ENCODE peak calls at places on chromosomes 6 and 20, in five cellular contexts. J is MCF 10A, H is LHCN-M2, F is G401, K is frontal cortex. N is an unnamed sample.

GRCh38 chr6:110285306-110286060 is 72.7 kb downstream of the METTL24 start:
- DNase-seq in H (no peak), K (no peak), J (no peak), F (no peak), N (no peak)

GRCh38 chr6:126388235-126388634 is 48.3 kb downstream of the CENPW start:
- DNase-seq in H (peak), K (no peak), F (no peak), J (no peak), N (no peak)

GRCh38 chr20:44785768-44786167 is 24.6 kb downstream of the RIMS4 start:
- DNase-seq in K (no peak), J (peak), H (peak), F (no peak), N (peak)

GRCh38 chr6:118725944-118726343 is 74.6 kb upstream of the CEP85L start:
- DNase-seq in F (no peak), K (no peak), H (no peak), J (peak), N (no peak)

GRCh38 chr20:50625986-50626677 is 65.2 kb downstream of the RIPOR3 start:
- DNase-seq in F (no peak), H (peak), J (peak), K (no peak), N (peak)

GRCh38 chr6:40556023-40556422 is 31.1 kb downstream of the LRFN2 start:
- DNase-seq in F (no peak), J (no peak), H (no peak), K (no peak), N (no peak)

GRCh38 chr20:3180319-3180718 is 7.0 kb upstream of the LZTS3 start:
- DNase-seq in J (no peak), F (no peak), K (no peak), H (no peak), N (no peak)

GRCh38 chr20:13996265-13996664 is 949 bp downstream of the MACROD2 start:
- DNase-seq in K (no peak), J (peak), F (peak), H (no peak), N (peak)

GRCh38 chr6:151440930-151441329 is 11.0 kb downstream of the RMND1 start:
- DNase-seq in H (no peak), K (no peak), F (no peak), J (no peak), N (no peak)

GRCh38 chr6:114100421-114100820 is 129.5 kb upstream of the HDAC2 start:
- DNase-seq in J (no peak), F (no peak), K (no peak), H (peak), N (no peak)

GRCh38 chr6:110053395-110054240 is 75.5 kb downstream of the GPR6 start:
- DNase-seq in H (peak), K (peak), J (peak), F (peak), N (peak)

GRCh38 chr20:63402860-63403220 is 41.7 kb upstream of the CHRNA4 start:
- DNase-seq in F (no peak), H (peak), J (no peak), K (no peak), N (no peak)

GRCh38 chr20:19807901-19808300 is 49.8 kb downstream of the RIN2 start:
- DNase-seq in J (no peak), K (no peak), H (no peak), F (no peak), N (no peak)

GRCh38 chr6:134187154-134187553 is 130.8 kb downstream of the SGK1 start:
- DNase-seq in H (no peak), F (no peak), K (no peak), J (no peak), N (no peak)

GRCh38 chr6:108798672-108799355 is 49.4 kb upstream of the ARMC2 start:
- DNase-seq in K (no peak), J (no peak), H (no peak), F (peak), N (no peak)

GRCh38 chr6:18545726-18546125 is 158.6 kb downstream of the RNF144B start:
- DNase-seq in K (no peak), J (no peak), H (no peak), F (no peak), N (no peak)

GRCh38 chr6:111291860-111292259 is 191.2 kb downstream of the REV3L start:
- DNase-seq in J (no peak), H (no peak), K (no peak), F (no peak), N (no peak)

GRCh38 chr20:36391456-36391855 is 85.3 kb downstream of the DLGAP4 start:
- DNase-seq in K (no peak), H (no peak), J (no peak), F (no peak), N (no peak)

GRCh38 chr6:77740380-77740779 is 87.5 kb downstream of the MEI4 start:
- DNase-seq in F (no peak), H (peak), K (no peak), J (peak), N (peak)

GRCh38 chr6:80460396-80460912 is 354.0 kb downstream of the BCKDHB start:
- DNase-seq in J (no peak), K (no peak), F (no peak), H (peak), N (no peak)

GRCh38 chr6:1604991-1605821 is 4.5 kb upstream of the FOXC1 start:
- DNase-seq in H (no peak), F (no peak), J (no peak), K (no peak), N (no peak)

GRCh38 chr6:156612361-156612760 is 164.8 kb upstream of the ARID1B start:
- DNase-seq in F (no peak), K (no peak), H (no peak), J (no peak), N (no peak)

GRCh38 chr6:55617272-55617671 is 38.3 kb upstream of the HMGCLL1 start:
- DNase-seq in H (peak), J (peak), F (peak), K (no peak), N (peak)

GRCh38 chr20:62339647-62340062 is 27.5 kb downstream of the LAMA5 start:
- DNase-seq in F (no peak), H (no peak), J (no peak), K (no peak), N (no peak)

GRCh38 chr20:57654363-57654997 is 34.3 kb upstream of the ZBP1 start:
- DNase-seq in F (peak), K (peak), J (peak), H (peak), N (peak)